ENCODE peak calls at places on chromosomes 3 and 15, in six cellular contexts. C is dorsolateral prefrontal cortex, P is fibroblast of the aortic adventitia, L is body of pancreas, G is colonic mucosa, U is uterus. H is an unnamed sample.

GRCh38 chr3:10182950-10183349 is 18.2 kb downstream of the IRAK2 start:
- DNase-seq in C (no peak), P (no peak), L (no peak), G (no peak), U (no peak), H (no peak)

GRCh38 chr15:56342653-56343052 is 22.6 kb upstream of the TEX9 start:
- DNase-seq in C (no peak), P (peak; percentile 68), L (no peak), G (no peak), U (no peak), H (no peak)

GRCh38 chr15:47682661-47683060 is 34.6 kb upstream of the SEMA6D start:
- DNase-seq in C (no peak), P (no peak), L (no peak), G (no peak), U (no peak), H (no peak)

GRCh38 chr15:83205725-83206324 is 1.8 kb downstream of the HDGFL3 start:
- DNase-seq in C (no peak), P (peak; percentile 84), L (no peak), G (no peak), U (no peak), H (peak; percentile 16)

GRCh38 chr15:63195257-63196023 is 6.0 kb downstream of the RAB8B start:
- DNase-seq in C (no peak), P (peak; percentile 25), L (peak; percentile 25), G (no peak), U (no peak), H (no peak)

GRCh38 chr3:46692566-46692983 is 904 bp downstream of the ALS2CL start:
- DNase-seq in C (no peak), P (no peak), L (peak; percentile 90), G (peak; percentile 90), U (no peak), H (no peak)

GRCh38 chr3:133821767-133822638 is 16.4 kb downstream of the SRPRB start:
- DNase-seq in C (no peak), P (peak; percentile 76), L (peak; percentile 94), G (peak; percentile 34), U (peak; percentile 44), H (peak; percentile 10)

GRCh38 chr3:66195347-66195783 is 25.4 kb upstream of the SLC25A26 start:
- DNase-seq in C (peak; percentile 70), P (peak; percentile 63), L (peak; percentile 64), G (peak; percentile 36), U (peak; percentile 27), H (peak; percentile 8)

GRCh38 chr3:175207361-175207760 is 348.2 kb downstream of the NAALADL2 start:
- DNase-seq in C (no peak), P (no peak), L (no peak), G (no peak), U (no peak), H (no peak)

GRCh38 chr15:80403712-80404056 is 498 bp upstream of the ARNT2 start:
- DNase-seq in C (peak; percentile 69), P (no peak), L (peak; percentile 37), G (no peak), U (peak; percentile 20), H (no peak)

GRCh38 chr15:71245588-71245987 is 130.3 kb downstream of the THSD4 start:
- DNase-seq in C (no peak), P (no peak), L (no peak), G (no peak), U (no peak), H (no peak)

DNA sequence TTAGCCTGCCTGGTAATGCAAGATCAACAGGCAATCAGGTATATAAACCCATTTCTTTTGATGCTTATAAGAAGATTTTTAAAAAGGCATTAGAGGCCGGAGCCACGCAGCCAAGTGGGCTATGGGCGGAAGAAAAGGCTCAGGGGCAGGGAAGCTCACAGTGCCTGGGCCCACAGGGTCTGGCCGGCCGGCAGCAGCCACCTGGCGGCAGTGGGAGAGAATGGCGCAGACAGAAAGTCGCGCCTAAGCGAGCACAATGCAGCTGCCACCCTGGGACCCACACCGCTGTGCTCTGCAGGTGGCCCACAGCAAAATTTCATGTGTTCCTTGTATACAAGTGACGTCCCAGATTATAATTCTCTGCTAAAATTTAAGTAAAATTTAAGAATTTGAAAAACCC is 448.6 kb upstream of the RASGRP1 start:
- DNase-seq in C (no peak), P (no peak), L (no peak), G (no peak), U (no peak), H (no peak)
- TF ChIP-seq CTCF in C (no peak), P (no peak), L (no peak), G (no peak), U (no peak), H (no peak)

DNA sequence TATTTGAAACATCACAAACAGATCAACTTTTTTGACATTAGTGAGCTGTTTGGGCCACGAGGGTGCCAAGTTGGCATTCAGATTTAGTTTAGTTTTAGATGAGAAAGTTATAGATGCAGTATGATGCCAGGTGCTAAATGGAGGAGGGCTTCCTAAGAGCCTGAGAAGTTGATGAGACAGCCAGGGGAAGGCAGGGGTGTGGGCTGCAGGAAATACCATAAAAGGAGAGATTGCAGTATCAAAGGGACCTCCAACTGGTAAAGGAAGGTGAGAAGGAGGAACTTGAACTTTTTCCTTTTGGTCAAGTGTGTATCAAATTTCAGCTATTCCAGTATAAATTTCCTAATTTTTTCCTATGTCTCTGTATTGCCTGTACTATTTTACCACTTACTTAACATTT is 2.0 kb upstream of the TNIK start:
- DNase-seq in C (no peak), P (no peak), L (no peak), G (no peak), U (no peak), H (no peak)
- H3K4me3 ChIP-seq in C (no peak overlapping the region), P (no peak overlapping the region), L (no peak overlapping the region), G (no peak overlapping the region), U (no peak overlapping the region), H (no peak overlapping the region)

DNA sequence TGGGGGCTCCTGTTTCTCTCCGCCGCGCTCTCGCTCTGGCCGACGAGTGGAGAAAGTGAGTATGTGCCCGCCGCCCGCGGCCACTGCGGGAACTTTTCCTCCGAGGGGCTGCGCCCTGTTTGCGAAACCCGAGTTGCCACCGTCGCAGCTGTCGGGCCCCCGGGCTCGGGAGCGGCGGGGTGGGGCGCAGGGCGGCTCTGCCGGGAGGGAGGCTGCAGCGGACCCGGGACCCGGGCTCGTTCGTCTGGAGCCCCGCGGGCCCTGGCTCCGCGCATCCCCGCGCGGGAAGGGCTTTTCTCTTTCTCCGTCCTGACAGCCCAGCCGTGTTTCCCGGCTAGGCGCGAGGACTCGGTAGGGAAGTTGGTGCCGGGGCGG is 1.3 kb downstream of the IGF1R start:
- DNase-seq in C (no peak), P (peak; percentile 33), L (peak; percentile 60), G (peak; percentile 52), U (peak; percentile 42), H (no peak)
- TF ChIP-seq CTCF in C (no peak), P (peak; percentile 42), L (no peak), G (no peak), U (peak; percentile 36), H (peak; percentile 16)

DNA sequence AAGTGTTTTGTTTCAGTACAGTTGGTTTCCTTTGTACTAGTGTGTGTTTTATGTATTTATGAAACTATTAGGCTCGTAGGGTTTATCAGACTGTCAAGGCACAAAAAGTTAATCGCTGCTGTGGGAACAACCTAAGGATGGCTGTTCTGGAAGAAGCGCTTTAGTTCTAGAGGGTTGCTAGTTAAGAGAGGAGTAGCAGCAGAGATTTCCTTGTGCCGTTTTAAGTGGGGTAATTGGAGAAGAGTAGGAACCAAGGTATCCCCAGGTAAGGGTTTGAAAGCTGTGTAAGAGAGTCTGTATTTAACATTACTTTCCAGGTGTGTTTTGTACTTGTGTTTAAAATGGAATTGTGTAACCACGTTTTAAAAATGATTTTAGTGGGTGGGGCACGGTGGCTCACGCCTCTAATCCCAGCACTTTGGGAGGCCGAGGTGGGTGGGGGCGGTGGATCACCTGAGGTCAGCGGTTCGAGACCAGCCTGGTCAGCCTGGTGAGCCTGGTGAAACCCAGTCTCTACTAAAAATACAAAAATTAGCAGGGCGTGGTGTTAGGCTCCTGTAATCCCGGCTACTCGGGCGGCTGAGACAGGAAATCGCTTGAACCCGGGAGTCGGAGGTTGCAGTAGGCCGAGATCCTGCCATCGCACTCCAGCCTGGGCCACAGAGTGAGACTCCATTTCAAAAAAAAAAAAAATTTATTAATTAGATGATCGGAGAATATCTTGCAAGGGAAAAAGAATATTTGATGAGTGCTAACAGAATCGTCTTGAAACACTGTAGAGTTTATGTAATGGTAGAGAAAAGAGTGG is 2.6 kb downstream of the MORF4L1 start:
- DNase-seq in C (no peak), P (no peak), L (no peak), G (no peak), U (no peak), H (no peak)
- H3K4me3 ChIP-seq in C (peak overlapping the region; percentile 99), P (peak overlapping the region; percentile 99), L (no peak overlapping the region), G (peak overlapping the region; percentile 89), U (no peak overlapping the region), H (peak overlapping the region; percentile 93)

GRCh38 chr15:36737430-36737891 is 158.0 kb downstream of the CDIN1 start:
- DNase-seq in C (no peak), P (peak; percentile 44), L (no peak), G (no peak), U (no peak), H (peak; percentile 3)
- TF ChIP-seq CTCF in C (no peak), P (no peak), L (no peak), G (no peak), U (no peak), H (no peak)

DNA sequence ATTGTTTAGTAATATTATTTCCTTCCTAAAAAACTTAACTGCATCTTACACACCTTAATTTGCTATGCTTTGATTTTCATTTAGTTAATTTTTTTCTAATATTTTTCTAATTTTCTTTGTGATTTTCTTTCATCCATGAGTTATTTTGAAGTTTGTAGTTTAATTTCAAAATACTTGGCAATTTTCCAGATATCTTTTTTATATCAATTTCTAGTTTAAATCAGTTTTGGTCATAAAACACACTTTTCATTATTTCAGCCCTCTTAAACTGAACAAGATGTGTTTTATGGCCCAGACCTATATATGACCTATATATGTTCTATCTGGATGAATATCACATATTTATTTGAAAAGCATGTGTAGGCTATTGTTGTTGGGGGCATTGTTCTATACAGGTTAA is 759.9 kb upstream of the SGO1 start:
- DNase-seq in C (no peak), P (no peak), L (no peak), G (no peak), U (no peak), H (no peak)
- H3K4me3 ChIP-seq in C (no peak overlapping the region), P (no peak overlapping the region), L (no peak overlapping the region), G (no peak overlapping the region), U (no peak overlapping the region), H (no peak overlapping the region)

DNA sequence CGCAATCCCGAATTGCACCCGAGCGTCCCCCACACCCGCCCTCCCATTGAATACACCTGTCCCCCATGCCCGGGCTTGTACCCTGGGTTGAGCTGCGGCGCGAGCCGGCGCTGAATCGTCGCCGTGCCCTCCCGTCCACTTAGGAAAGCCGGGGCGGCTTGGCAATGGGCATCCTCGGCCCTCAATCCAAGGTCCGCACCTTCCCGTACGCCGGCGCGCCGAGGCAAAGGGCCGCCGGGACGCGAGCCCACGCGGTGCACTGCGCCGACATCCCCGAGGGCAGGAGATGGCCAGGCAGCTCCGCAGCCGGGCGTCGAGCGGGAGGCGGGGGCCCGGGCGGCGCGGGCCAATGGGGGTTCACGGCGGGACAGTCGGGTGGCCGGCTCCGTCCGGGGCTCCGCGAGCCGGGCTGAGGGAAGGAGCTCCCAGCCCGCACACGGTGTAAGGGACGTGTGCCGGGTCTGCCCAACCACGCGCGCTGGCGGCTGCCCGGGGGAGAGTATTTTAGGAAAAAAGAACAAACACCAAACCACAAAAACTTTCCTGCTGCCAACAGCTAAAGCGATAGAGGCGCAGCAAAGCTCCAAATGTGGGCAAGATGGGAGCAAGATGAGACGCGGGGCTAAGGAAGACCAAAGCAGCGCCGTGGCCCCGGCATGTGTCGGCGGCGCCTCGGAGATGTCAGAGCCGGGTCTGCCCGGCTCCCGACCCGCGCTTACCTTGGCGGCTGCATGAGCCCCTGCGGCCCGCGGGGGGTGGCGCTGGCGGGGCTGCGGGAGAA is 621 bp downstream of the RGMA start:
- DNase-seq in C (no peak), P (peak; percentile 18), L (peak; percentile 44), G (no peak), U (peak; percentile 50), H (no peak)
- TF ChIP-seq CTCF in C (peak; percentile 16), P (no peak), L (no peak), G (no peak), U (no peak), H (no peak)

H was measured in AG09309.